ENCODE peak calls at places on chromosomes 11 and 22, in nine cellular contexts. M is fibroblast of mammary gland; G is activated CD8-positive, alpha-beta memory T cell treated with anti-CD3 and anti-CD28 coated beads for 4 hours; O is glutamatergic neuron; R is progenitor cell of endocrine pancreas; C is cardiac fibroblast; Y is brain pericyte; P is HFF-Myc; L is IMR-90. T is an unnamed sample.

GRCh38 chr11:104898685-104899013 is 389 bp upstream of the CASP12 start:
- DNase-seq in M (no peak), G (no peak), O (no peak), R (no peak), C (peak), Y (no peak), P (no peak), L (no peak), T (no peak)

GRCh38 chr11:126898802-126899201 is 101.8 kb downstream of the KIRREL3 start:
- DNase-seq in M (no peak), G (no peak), O (no peak), R (no peak), C (no peak), Y (no peak), P (no peak), L (no peak), T (no peak)

GRCh38 chr11:27296406-27296994 is 66.5 kb downstream of the CCDC34 start:
- DNase-seq in M (peak), G (no peak), O (no peak), R (no peak), C (peak), Y (no peak), P (no peak), L (peak), T (peak)

GRCh38 chr22:41290262-41291221 is 4.6 kb upstream of the RANGAP1 start:
- DNase-seq in M (peak), G (no peak), O (no peak), R (no peak), C (peak), Y (no peak), P (peak), L (peak), T (no peak)

GRCh38 chr11:131488208-131488607 is 117.8 kb downstream of the NTM start:
- DNase-seq in M (no peak), G (no peak), O (no peak), R (no peak), C (no peak), Y (no peak), P (no peak), L (no peak), T (no peak)

GRCh38 chr22:46793497-46793896 is 31.0 kb downstream of the TBC1D22A start:
- DNase-seq in M (no peak), G (no peak), O (no peak), R (no peak), C (no peak), Y (no peak), P (no peak), L (no peak), T (no peak)

GRCh38 chr11:11265994-11266606 is 87.0 kb downstream of the CSNK2A3 start:
- DNase-seq in M (peak), G (no peak), O (peak), R (peak), C (peak), Y (no peak), P (no peak), L (peak), T (no peak)

GRCh38 chr11:70769521-70769920 is 371.2 kb downstream of the CTTN start:
- DNase-seq in M (no peak), G (no peak), O (no peak), R (no peak), C (no peak), Y (no peak), P (no peak), L (no peak), T (no peak)

GRCh38 chr22:23225724-23226496 is 45.6 kb downstream of the BCR start:
- DNase-seq in M (peak), G (no peak), O (no peak), R (no peak), C (peak), Y (no peak), P (no peak), L (no peak), T (no peak)

GRCh38 chr11:107916671-107917241 is 11.5 kb upstream of the RAB39A start:
- DNase-seq in M (peak), G (no peak), O (peak), R (peak), C (peak), Y (no peak), P (peak), L (no peak), T (no peak)

GRCh38 chr11:36075053-36075452 is 131.2 kb downstream of the LDLRAD3 start:
- DNase-seq in M (peak), G (no peak), O (no peak), R (no peak), C (peak), Y (peak), P (peak), L (peak), T (no peak)

GRCh38 chr22:20009018-20009482 is 7.6 kb downstream of the ARVCF start:
- DNase-seq in M (no peak), G (no peak), O (peak), R (no peak), C (no peak), Y (no peak), P (no peak), L (no peak), T (no peak)

GRCh38 chr11:24900960-24901549 is 404.2 kb downstream of the LUZP2 start:
- DNase-seq in M (no peak), G (no peak), O (no peak), R (no peak), C (no peak), Y (no peak), P (no peak), L (no peak), T (no peak)

GRCh38 chr11:116499396-116500001 is 273.3 kb downstream of the BUD13 start:
- DNase-seq in M (peak), G (no peak), O (peak), R (peak), C (peak), Y (no peak), P (peak), L (peak), T (no peak)